ENCODE peak calls at places on chromosomes 7 and 10, in five cellular contexts. One of them, this sample, is unnamed.

GRCh38 chr10:10589540-10589939 is 428.1 kb upstream of the CELF2 start:
- DNase-seq in adrenal gland: peak; percentile 38
- DNase-seq in activated CD4-positive, alpha-beta T cell treated with anti-CD3 and anti-CD28 coated beads for 48 hours: peak; percentile 44
- DNase-seq in substantia nigra: no peak
- DNase-seq in tibial artery: peak; percentile 48
- DNase-seq in this sample: no peak

GRCh38 chr10:86652361-86653202 is 1.8 kb upstream of the OPN4 start:
- DNase-seq in adrenal gland: peak; percentile 12
- DNase-seq in activated CD4-positive, alpha-beta T cell treated with anti-CD3 and anti-CD28 coated beads for 48 hours: no peak
- DNase-seq in substantia nigra: no peak
- DNase-seq in tibial artery: peak; percentile 16
- DNase-seq in this sample: no peak

GRCh38 chr10:86521620-86522384 is at the start of gene WAPL:
- DNase-seq in adrenal gland: peak; percentile 93
- DNase-seq in activated CD4-positive, alpha-beta T cell treated with anti-CD3 and anti-CD28 coated beads for 48 hours: peak; percentile 95
- DNase-seq in substantia nigra: peak; percentile 91
- DNase-seq in tibial artery: peak; percentile 96
- DNase-seq in this sample: peak; percentile 83

GRCh38 chr10:119772347-119772746 is 46.5 kb downstream of the INPP5F start:
- DNase-seq in adrenal gland: no peak
- DNase-seq in activated CD4-positive, alpha-beta T cell treated with anti-CD3 and anti-CD28 coated beads for 48 hours: no peak
- DNase-seq in substantia nigra: no peak
- DNase-seq in tibial artery: no peak
- DNase-seq in this sample: no peak

GRCh38 chr10:63539377-63539776 is 18.2 kb downstream of the REEP3 start:
- DNase-seq in adrenal gland: no peak
- DNase-seq in activated CD4-positive, alpha-beta T cell treated with anti-CD3 and anti-CD28 coated beads for 48 hours: no peak
- DNase-seq in substantia nigra: no peak
- DNase-seq in tibial artery: no peak
- DNase-seq in this sample: no peak

GRCh38 chr7:25621993-25622392 is 393.7 kb upstream of the NPVF start:
- DNase-seq in adrenal gland: no peak
- DNase-seq in activated CD4-positive, alpha-beta T cell treated with anti-CD3 and anti-CD28 coated beads for 48 hours: no peak
- DNase-seq in substantia nigra: no peak
- DNase-seq in tibial artery: no peak
- DNase-seq in this sample: no peak

GRCh38 chr7:45446195-45446944 is 127.8 kb upstream of the ADCY1 start:
- DNase-seq in adrenal gland: no peak
- DNase-seq in activated CD4-positive, alpha-beta T cell treated with anti-CD3 and anti-CD28 coated beads for 48 hours: peak; percentile 3
- DNase-seq in substantia nigra: no peak
- DNase-seq in tibial artery: no peak
- DNase-seq in this sample: no peak

GRCh38 chr10:75544923-75545322 is 113.5 kb downstream of the LRMDA start:
- DNase-seq in adrenal gland: no peak
- DNase-seq in activated CD4-positive, alpha-beta T cell treated with anti-CD3 and anti-CD28 coated beads for 48 hours: no peak
- DNase-seq in substantia nigra: no peak
- DNase-seq in tibial artery: no peak
- DNase-seq in this sample: no peak

GRCh38 chr10:114709966-114710365 is 51.9 kb upstream of the ABLIM1 start:
- DNase-seq in adrenal gland: no peak
- DNase-seq in activated CD4-positive, alpha-beta T cell treated with anti-CD3 and anti-CD28 coated beads for 48 hours: no peak
- DNase-seq in substantia nigra: no peak
- DNase-seq in tibial artery: no peak
- DNase-seq in this sample: no peak

GRCh38 chr7:127600885-127601284 is 7.3 kb downstream of the FSCN3 start:
- DNase-seq in adrenal gland: no peak
- DNase-seq in activated CD4-positive, alpha-beta T cell treated with anti-CD3 and anti-CD28 coated beads for 48 hours: no peak
- DNase-seq in substantia nigra: no peak
- DNase-seq in tibial artery: no peak
- DNase-seq in this sample: no peak

GRCh38 chr7:123795917-123796316 is 47.1 kb upstream of the WASL start:
- DNase-seq in adrenal gland: no peak
- DNase-seq in activated CD4-positive, alpha-beta T cell treated with anti-CD3 and anti-CD28 coated beads for 48 hours: no peak
- DNase-seq in substantia nigra: no peak
- DNase-seq in tibial artery: no peak
- DNase-seq in this sample: no peak

GRCh38 chr7:512146-512510 is 7.5 kb downstream of the PDGFA start:
- DNase-seq in adrenal gland: no peak
- DNase-seq in activated CD4-positive, alpha-beta T cell treated with anti-CD3 and anti-CD28 coated beads for 48 hours: no peak
- DNase-seq in substantia nigra: no peak
- DNase-seq in tibial artery: no peak
- DNase-seq in this sample: no peak

GRCh38 chr10:100043796-100044195 is 34.0 kb upstream of the DNMBP start:
- DNase-seq in adrenal gland: no peak
- DNase-seq in activated CD4-positive, alpha-beta T cell treated with anti-CD3 and anti-CD28 coated beads for 48 hours: no peak
- DNase-seq in substantia nigra: no peak
- DNase-seq in tibial artery: peak; percentile 56
- DNase-seq in this sample: no peak

This sample was measured in thoracic aorta.